ENCODE peak calls at places on chromosome 3, in six cellular contexts. K is IMR-90, R is H1, J is mesendoderm, M is neuronal stem cell, I is H9. Y is an unnamed sample.
A peak's percentile ranks its signal among the peaks of the same experiment; 100 is the strongest.

GRCh38 chr3:127053979-127054378 is 71.1 kb downstream of the PLXNA1 start:
- DNase-seq in J (no peak), I (no peak), M (no peak), K (no peak), R (no peak), Y (no peak)

GRCh38 chr3:45362161-45362560 is 26.2 kb upstream of the LARS2 start:
- DNase-seq in J (no peak), I (no peak), M (no peak), K (no peak), R (no peak), Y (no peak)

GRCh38 chr3:176934698-176935097 is 262.6 kb downstream of the TBL1XR1 start:
- DNase-seq in K (no peak), I (no peak), J (no peak), R (no peak), M (no peak), Y (no peak)

GRCh38 chr3:153129426-153129825 is 32.6 kb upstream of the RAP2B start:
- DNase-seq in J (no peak), M (no peak), R (no peak), K (no peak), I (no peak), Y (no peak)

GRCh38 chr3:173708191-173708590 is 310.6 kb downstream of the NLGN1 start:
- DNase-seq in R (no peak), J (peak; percentile 36), K (no peak), I (peak; percentile 30), M (no peak), Y (peak; percentile 13)

GRCh38 chr3:113035387-113035982 is 44.7 kb downstream of the GTPBP8 start:
- DNase-seq in M (peak; percentile 54), J (peak; percentile 83), K (peak; percentile 63), R (no peak), I (peak; percentile 53), Y (peak; percentile 57)

GRCh38 chr3:106277731-106278130 is 408.9 kb upstream of the CBLB start:
- DNase-seq in M (no peak), K (no peak), J (peak; percentile 75), I (no peak), R (no peak), Y (no peak)

GRCh38 chr3:151476344-151477018 is 15.6 kb upstream of the IGSF10 start:
- DNase-seq in J (peak; percentile 70), R (no peak), I (peak; percentile 35), K (no peak), M (no peak), Y (no peak)

GRCh38 chr3:180294282-180295027 is 257.7 kb upstream of the PEX5L start:
- DNase-seq in M (no peak), I (no peak), R (no peak), J (no peak), K (no peak), Y (no peak)

GRCh38 chr3:133956333-133956732 is 60.7 kb upstream of the RAB6B start:
- DNase-seq in K (no peak), M (no peak), I (no peak), J (no peak), R (no peak), Y (no peak)

GRCh38 chr3:133248389-133248788 is 151.5 kb upstream of the BFSP2 start:
- DNase-seq in R (no peak), I (no peak), J (no peak), M (no peak), K (no peak), Y (no peak)

GRCh38 chr3:45084820-45085816 is 59.0 kb downstream of the CLEC3B start:
- DNase-seq in M (no peak), I (no peak), R (no peak), J (no peak), K (peak; percentile 97), Y (peak; percentile 69)

GRCh38 chr3:12158387-12159226 is at the start of gene TIMP4:
- DNase-seq in M (peak; percentile 14), J (peak; percentile 83), I (peak; percentile 63), R (peak; percentile 36), K (peak; percentile 28), Y (peak; percentile 49)

GRCh38 chr3:31275038-31275562 is 257.6 kb upstream of the STT3B start:
- DNase-seq in M (no peak), R (no peak), I (no peak), J (no peak), K (peak; percentile 64), Y (peak; percentile 67)

GRCh38 chr3:169112153-169112892 is 551.2 kb downstream of the MECOM start:
- DNase-seq in I (no peak), J (peak; percentile 65), M (no peak), R (no peak), K (peak; percentile 93), Y (peak; percentile 9)

GRCh38 chr3:155418426-155418825 is 124.9 kb upstream of the STRIT1 start:
- DNase-seq in K (no peak), J (peak; percentile 51), M (peak; percentile 6), I (no peak), R (no peak), Y (no peak)

GRCh38 chr3:54313418-54313817 is 191.1 kb downstream of the CACNA2D3 start:
- DNase-seq in K (no peak), M (no peak), I (no peak), R (no peak), J (no peak), Y (no peak)

GRCh38 chr3:57967590-57967989 is 40.6 kb upstream of the FLNB start:
- DNase-seq in R (no peak), M (no peak), J (no peak), K (no peak), I (no peak), Y (no peak)

GRCh38 chr3:58026598-58026997 is 18.4 kb downstream of the FLNB start:
- DNase-seq in J (no peak), R (no peak), K (no peak), M (no peak), I (no peak), Y (peak; percentile 63)

GRCh38 chr3:151395806-151396205 is 11.3 kb upstream of the P2RY12 start:
- DNase-seq in I (no peak), J (no peak), R (no peak), K (peak; percentile 82), M (no peak), Y (peak; percentile 4)

GRCh38 chr3:19147905-19148767 is at the start of gene KCNH8:
- DNase-seq in K (no peak), I (peak; percentile 50), J (peak; percentile 57), M (peak; percentile 39), R (no peak), Y (no peak)

GRCh38 chr3:155244206-155244605 is 49.3 kb downstream of the STRIT1 start:
- DNase-seq in M (no peak), J (no peak), K (peak; percentile 57), I (no peak), R (no peak), Y (no peak)

GRCh38 chr3:188208751-188209433 is 54.9 kb downstream of the LPP start:
- DNase-seq in J (no peak), M (no peak), K (peak; percentile 83), I (no peak), R (no peak), Y (no peak)

GRCh38 chr3:62131620-62132019 is 241.7 kb downstream of the FEZF2 start:
- DNase-seq in R (no peak), K (peak; percentile 11), J (peak; percentile 40), M (no peak), I (no peak), Y (no peak)

GRCh38 chr3:46934508-46935167 is 41.9 kb downstream of the CCDC12 start:
- DNase-seq in J (no peak), K (no peak), I (no peak), R (no peak), M (no peak), Y (no peak)

GRCh38 chr3:23713641-23714040 is 92.1 kb upstream of the UBE2E1 start:
- DNase-seq in I (no peak), R (no peak), M (no peak), J (no peak), K (peak; percentile 51), Y (no peak)

GRCh38 chr3:23712656-23713559 is 92.8 kb upstream of the UBE2E1 start:
- DNase-seq in K (peak; percentile 96), M (peak; percentile 65), I (peak; percentile 90), J (peak; percentile 93), R (peak; percentile 72), Y (peak; percentile 87)

GRCh38 chr3:23709987-23710386 is 95.8 kb upstream of the UBE2E1 start:
- DNase-seq in I (no peak), K (no peak), R (no peak), M (no peak), J (peak; percentile 64), Y (no peak)

GRCh38 chr3:23710555-23710954 is 95.2 kb upstream of the UBE2E1 start:
- DNase-seq in M (no peak), K (peak; percentile 98), R (no peak), I (peak; percentile 86), J (peak; percentile 98), Y (peak; percentile 96)

GRCh38 chr3:23712095-23712494 is 93.7 kb upstream of the UBE2E1 start:
- DNase-seq in I (no peak), R (no peak), K (no peak), J (no peak), M (no peak), Y (no peak)
- H3K4me2 ChIP-seq in I (no peak overlapping the region), R (no peak overlapping the region), K (peak overlapping the region; percentile 2), J (no peak overlapping the region), M (no peak overlapping the region), Y (no peak overlapping the region)

GRCh38 chr3:14353486-14353885 is 48.9 kb upstream of the SLC6A6 start:
- DNase-seq in J (peak; percentile 69), R (no peak), M (no peak), I (peak; percentile 49), K (no peak), Y (no peak)
- H2BK120ac ChIP-seq in J (no peak overlapping the region), R (no peak overlapping the region), M (no peak overlapping the region), I (no peak overlapping the region), K (no peak overlapping the region), Y (no peak overlapping the region)

GRCh38 chr3:73433079-73433478 is 191.7 kb downstream of the PDZRN3 start:
- DNase-seq in I (no peak), M (no peak), K (no peak), R (no peak), J (no peak), Y (no peak)

GRCh38 chr3:73432021-73432722 is 192.6 kb downstream of the PDZRN3 start:
- DNase-seq in M (peak; percentile 38), J (peak; percentile 69), I (no peak), K (peak; percentile 54), R (no peak), Y (peak; percentile 71)

GRCh38 chr3:73433681-73434080 is 191.1 kb downstream of the PDZRN3 start:
- DNase-seq in I (no peak), R (no peak), J (no peak), M (no peak), K (peak; percentile 30), Y (no peak)

GRCh38 chr3:73431136-73431933 is 193.4 kb downstream of the PDZRN3 start:
- DNase-seq in J (no peak), R (no peak), I (no peak), M (no peak), K (no peak), Y (no peak)

DNA sequence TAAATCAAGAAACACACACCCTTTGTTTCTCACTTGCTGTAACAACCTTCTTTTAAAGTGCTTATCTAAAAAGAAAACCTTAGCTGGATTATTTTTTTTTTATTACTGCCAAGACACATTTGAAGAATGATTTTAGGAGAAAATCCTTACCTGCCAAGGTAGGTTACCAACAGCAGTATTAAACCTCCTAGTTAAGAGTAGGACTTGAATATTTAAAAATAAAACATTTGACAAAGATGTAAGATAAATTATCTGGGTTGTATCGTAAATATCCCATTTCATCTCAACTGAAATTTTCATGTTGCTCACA is 192.1 kb downstream of the PDZRN3 start:
- DNase-seq in I (no peak), K (no peak), J (no peak), R (no peak), M (no peak), Y (no peak)
- H3K4me2 ChIP-seq in I (no peak overlapping the region), K (no peak overlapping the region), J (no peak overlapping the region), R (no peak overlapping the region), M (no peak overlapping the region), Y (no peak overlapping the region)

GRCh38 chr3:194212869-194213320 is 76.9 kb downstream of the HES1 start:
- DNase-seq in M (peak; percentile 50), K (no peak), I (peak; percentile 87), J (peak; percentile 96), R (peak; percentile 73), Y (no peak)
- H2BK120ac ChIP-seq in M (no peak overlapping the region), K (no peak overlapping the region), I (peak overlapping the region; percentile 78), J (peak overlapping the region; percentile 65), R (peak overlapping the region; percentile 57), Y (no peak overlapping the region)